ENCODE peak calls at places on chromosomes 13 and 19, in five cellular contexts. S is AG09309, Z is epithelial cell of esophagus, D is cardiac muscle cell, J is MCF 10A. C is an unnamed sample.

GRCh38 chr13:29519921-29520320 is 75.6 kb downstream of the SLC7A1 start:
- DNase-seq in S (no peak), Z (no peak), D (no peak), J (no peak), C (no peak)

GRCh38 chr13:41565221-41565620 is 107.9 kb downstream of the RGCC start:
- DNase-seq in S (peak), Z (peak), D (no peak), J (no peak), C (no peak)

GRCh38 chr19:57212109-57212508 is 18.7 kb upstream of the AURKC start:
- DNase-seq in S (no peak), Z (peak), D (no peak), J (no peak), C (no peak)

GRCh38 chr19:30283556-30283955 is 88.6 kb upstream of the ZNF536 start:
- DNase-seq in S (no peak), Z (no peak), D (no peak), J (no peak), C (no peak)

GRCh38 chr19:39557791-39558622 is 18.0 kb upstream of the EID2 start:
- DNase-seq in S (no peak), Z (no peak), D (peak), J (peak), C (no peak)

GRCh38 chr13:26048745-26049144 is 3.1 kb downstream of the SHISA2 start:
- DNase-seq in S (no peak), Z (no peak), D (no peak), J (no peak), C (no peak)

GRCh38 chr19:19485161-19485997 is 30.0 kb downstream of the TSSK6 start:
- DNase-seq in S (no peak), Z (peak), D (no peak), J (no peak), C (no peak)

GRCh38 chr13:110108348-110109139 is 198.4 kb downstream of the COL4A1 start:
- DNase-seq in S (no peak), Z (peak), D (peak), J (peak), C (no peak)

GRCh38 chr13:41564046-41564445 is 106.7 kb downstream of the RGCC start:
- DNase-seq in S (no peak), Z (no peak), D (no peak), J (no peak), C (no peak)

GRCh38 chr13:110126391-110126961 is 180.5 kb downstream of the COL4A1 start:
- DNase-seq in S (peak), Z (peak), D (peak), J (peak), C (no peak)

GRCh38 chr13:19586904-19587634 is 25.7 kb upstream of the TPTE2 start:
- DNase-seq in S (no peak), Z (peak), D (no peak), J (no peak), C (peak)

GRCh38 chr19:51783373-51783772 is 11.6 kb upstream of the FPR3 start:
- DNase-seq in S (no peak), Z (peak), D (no peak), J (peak), C (no peak)

GRCh38 chr13:70668293-70668692 is 560.0 kb upstream of the KLHL1 start:
- DNase-seq in S (no peak), Z (peak), D (no peak), J (peak), C (no peak)

GRCh38 chr13:71590654-71591148 is 276.3 kb downstream of the DACH1 start:
- DNase-seq in S (no peak), Z (no peak), D (no peak), J (no peak), C (no peak)

GRCh38 chr19:5805465-5806132 is 732 bp downstream of the NRTN start:
- DNase-seq in S (no peak), Z (peak), D (peak), J (peak), C (no peak)

GRCh38 chr13:43124495-43124894 is 101.1 kb downstream of the DNAJC15 start:
- DNase-seq in S (no peak), Z (no peak), D (no peak), J (no peak), C (no peak)

GRCh38 chr19:12769689-12770088 is 5.7 kb downstream of the HOOK2 start:
- DNase-seq in S (no peak), Z (peak), D (peak), J (no peak), C (no peak)

GRCh38 chr13:64716936-64717335 is 2513.2 kb downstream of the PCDH9 start:
- DNase-seq in S (no peak), Z (no peak), D (no peak), J (no peak), C (no peak)

GRCh38 chr19:47848871-47849473 is 10.1 kb upstream of the TPRX2 start:
- DNase-seq in S (no peak), Z (no peak), D (peak), J (peak), C (no peak)

GRCh38 chr13:76473552-76474134 is 412.6 kb downstream of the KCTD12 start:
- DNase-seq in S (peak), Z (peak), D (peak), J (peak), C (peak)

GRCh38 chr19:40549007-40549708 is 27.5 kb upstream of the SHKBP1 start:
- DNase-seq in S (no peak), Z (peak), D (peak), J (peak), C (peak)

GRCh38 chr13:30431269-30431950 is 9.1 kb downstream of the UBE2L5 start:
- DNase-seq in S (no peak), Z (peak), D (no peak), J (peak), C (no peak)

GRCh38 chr19:40165362-40165937 is 25.8 kb upstream of the MAP3K10 start:
- DNase-seq in S (no peak), Z (peak), D (peak), J (peak), C (peak)

GRCh38 chr13:105655046-105655445 is 880.4 kb downstream of the EFNB2 start:
- DNase-seq in S (peak), Z (peak), D (no peak), J (peak), C (no peak)

GRCh38 chr19:11261902-11262839 is at the start of gene DOCK6:
- DNase-seq in S (no peak), Z (no peak), D (peak), J (no peak), C (no peak)

GRCh38 chr19:12933287-12934072 is at the start of gene FARSA:
- DNase-seq in S (no peak), Z (peak), D (peak), J (peak), C (peak)

GRCh38 chr13:97282705-97283104 is 60.6 kb downstream of the MBNL2 start:
- DNase-seq in S (no peak), Z (no peak), D (no peak), J (no peak), C (no peak)

GRCh38 chr13:101398920-101399319 is 17.4 kb downstream of the NALCN start:
- DNase-seq in S (peak), Z (peak), D (no peak), J (no peak), C (no peak)

GRCh38 chr13:107764012-107764411 is 451.3 kb downstream of the LIG4 start:
- DNase-seq in S (no peak), Z (no peak), D (no peak), J (no peak), C (no peak)

GRCh38 chr19:12801466-12802266 is at the start of the genes PRDX2 and THSD8:
- DNase-seq in S (no peak), Z (peak), D (peak), J (peak), C (no peak)

GRCh38 chr19:3161453-3161852 is 17.1 kb upstream of the S1PR4 start:
- DNase-seq in S (no peak), Z (peak), D (no peak), J (peak), C (no peak)

GRCh38 chr19:7729831-7730285 is 2.1 kb downstream of the CLEC4G start:
- DNase-seq in S (no peak), Z (no peak), D (no peak), J (no peak), C (no peak)

DNA sequence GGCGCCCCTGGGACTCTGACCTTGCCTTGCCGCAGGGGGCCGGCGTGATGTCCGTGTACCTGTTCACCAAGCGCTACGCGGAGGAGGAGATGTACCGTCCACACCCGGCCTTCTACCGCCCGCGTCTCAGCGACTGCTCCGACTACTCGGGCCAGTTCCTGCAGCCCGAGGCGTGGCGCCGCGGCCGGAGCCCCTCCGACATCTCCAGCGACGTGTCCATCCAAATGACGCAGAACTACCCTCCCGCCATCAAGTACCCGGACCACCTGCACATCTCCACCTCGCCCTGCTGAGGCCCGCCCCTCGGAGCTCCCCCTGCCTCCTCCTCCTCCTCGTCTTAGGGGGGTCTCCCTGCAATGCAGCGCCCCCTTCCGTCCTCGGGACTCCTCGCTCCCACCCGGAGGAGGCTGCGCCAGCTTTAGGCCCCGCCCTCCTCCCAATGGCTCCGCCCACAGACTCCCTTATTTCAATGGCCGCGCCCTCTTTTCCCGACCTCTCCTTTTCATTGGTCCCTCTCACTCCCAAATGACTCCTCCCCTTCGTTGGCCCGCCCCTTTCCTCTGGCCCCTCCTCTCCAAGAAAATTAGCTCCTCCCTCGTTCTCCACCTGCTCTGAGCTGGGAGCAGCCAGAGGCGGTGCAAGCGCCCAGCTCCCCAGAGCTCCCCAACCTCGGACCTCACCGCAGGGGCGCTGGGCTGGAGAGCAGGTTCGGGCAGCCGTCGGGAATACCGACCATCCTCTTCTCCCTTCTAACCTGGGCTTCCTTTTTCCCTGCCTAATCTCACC is 20.5 kb upstream of the CACNG8 start:
- DNase-seq in S (no peak), Z (no peak), D (peak), J (no peak), C (no peak)
- TF ChIP-seq CTCF in S (no peak), Z (no peak), D (no peak), J (no peak), C (no peak)

GRCh38 chr19:38134538-38135149 is 89.4 kb downstream of the DPF1 start:
- DNase-seq in S (no peak), Z (peak), D (peak), J (peak), C (no peak)
- TF ChIP-seq CTCF in S (peak), Z (peak), D (peak), J (peak), C (peak)

GRCh38 chr19:1490020-1490310 is 185 bp downstream of the PCSK4 start:
- DNase-seq in S (no peak), Z (no peak), D (no peak), J (no peak), C (no peak)

GRCh38 chr19:1490311-1491113 is at the start of gene PCSK4:
- DNase-seq in S (peak), Z (peak), D (peak), J (peak), C (peak)

GRCh38 chr19:1492474-1493006 is 1.6 kb downstream of the REEP6 start:
- DNase-seq in S (no peak), Z (peak), D (no peak), J (peak), C (no peak)

GRCh38 chr19:1491849-1492170 is 829 bp downstream of the REEP6 start:
- DNase-seq in S (no peak), Z (no peak), D (no peak), J (no peak), C (no peak)

GRCh38 chr19:1491114-1491848 is at the start of gene REEP6:
- DNase-seq in S (no peak), Z (no peak), D (no peak), J (no peak), C (no peak)
- TF ChIP-seq CTCF in S (no peak), Z (no peak), D (no peak), J (no peak), C (no peak)

DNA sequence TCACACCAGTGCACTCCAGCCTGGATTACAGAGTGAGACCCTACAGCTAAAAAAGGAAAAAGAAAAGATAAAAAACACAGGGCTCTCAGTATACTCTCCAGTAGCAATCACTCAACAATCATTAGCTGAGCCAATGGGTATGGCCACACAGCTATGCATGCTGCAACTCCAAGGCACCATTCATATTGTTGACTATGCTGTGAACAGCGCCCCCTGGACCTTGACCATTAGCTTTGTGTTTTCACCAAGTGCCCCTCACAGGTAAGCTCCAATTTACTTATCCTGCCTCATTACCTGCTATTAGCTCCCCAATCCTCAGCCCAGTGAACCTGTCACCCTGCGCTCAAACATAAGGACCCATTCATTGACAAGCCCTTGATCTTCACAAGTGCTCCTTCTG is 35.8 kb downstream of the ZIC5 start:
- DNase-seq in S (no peak), Z (no peak), D (no peak), J (no peak), C (no peak)
- TF ChIP-seq CTCF in S (no peak), Z (no peak), D (no peak), J (no peak), C (no peak)

C was measured in natural killer cell.